ENCODE peak calls at places on chromosomes 4 and X, in four cellular contexts. S is RKO, R is AG04450, B is AG09319. F is an unnamed sample.

GRCh38 chrX:72003811-72004750 is 93.4 kb downstream of the NHSL2 start:
- DNase-seq in S (no peak), B (peak; percentile 53), R (no peak), F (no peak)

GRCh38 chrX:66756717-66757116 is 117.8 kb upstream of the EDA2R start:
- DNase-seq in S (no peak), B (no peak), R (no peak), F (no peak)

GRCh38 chr4:108950158-108950915 is 187.5 kb upstream of the ETNPPL start:
- DNase-seq in B (no peak), R (no peak), S (no peak), F (no peak)

GRCh38 chrX:77398341-77398740 is 48.8 kb upstream of the FGF16 start:
- DNase-seq in B (no peak), R (no peak), S (no peak), F (no peak)

GRCh38 chr4:96052827-96053226 is 212.9 kb downstream of the PDHA2 start:
- DNase-seq in R (no peak), S (no peak), B (no peak), F (no peak)

GRCh38 chr4:96103086-96103485 is 263.2 kb downstream of the PDHA2 start:
- DNase-seq in S (no peak), R (no peak), B (no peak), F (no peak)

GRCh38 chr4:167168611-167169010 is 65.7 kb downstream of the SPOCK3 start:
- DNase-seq in S (no peak), B (no peak), R (no peak), F (no peak)

GRCh38 chrX:40174594-40175415 is 77.0 kb upstream of the BCOR start:
- DNase-seq in B (no peak), S (peak; percentile 59), R (no peak), F (no peak)

GRCh38 chrX:150363561-150364346 is 637 bp downstream of the MAMLD1 start:
- DNase-seq in B (no peak), S (peak; percentile 14), R (no peak), F (no peak)

GRCh38 chr4:72394264-72394663 is 174.8 kb downstream of the ADAMTS3 start:
- DNase-seq in S (no peak), R (no peak), B (no peak), F (no peak)

GRCh38 chrX:131217878-131218486 is 71.1 kb downstream of the IGSF1 start:
- DNase-seq in R (no peak), S (no peak), B (no peak), F (no peak)

GRCh38 chr4:90715242-90715641 is 588.0 kb downstream of the CCSER1 start:
- DNase-seq in B (no peak), S (no peak), R (no peak), F (no peak)

GRCh38 chr4:62683799-62684566 is 1483.9 kb downstream of the ADGRL3 start:
- DNase-seq in S (no peak), R (no peak), B (no peak), F (no peak)

GRCh38 chr4:168441412-168441811 is 38.9 kb downstream of the DDX60L start:
- DNase-seq in B (no peak), S (no peak), R (no peak), F (no peak)

GRCh38 chrX:150767045-150767395 is 73.8 kb downstream of the MTMR1 start:
- DNase-seq in R (no peak), B (no peak), S (no peak), F (no peak)

GRCh38 chr4:1674682-1675081 is 9.4 kb downstream of the FAM53A start:
- DNase-seq in R (no peak), B (no peak), S (no peak), F (no peak)

GRCh38 chr4:151606061-151606460 is 154.7 kb downstream of the GATB start:
- DNase-seq in S (no peak), R (no peak), B (no peak), F (no peak)

GRCh38 chr4:10582059-10582686 is 102.4 kb downstream of the CLNK start:
- DNase-seq in S (peak; percentile 29), R (peak; percentile 23), B (no peak), F (no peak)

GRCh38 chrX:95325185-95325584 is 1359.5 kb upstream of the DIAPH2 start:
- DNase-seq in B (no peak), R (no peak), S (no peak), F (no peak)

GRCh38 chrX:46876901-46877300 is 35.3 kb upstream of the JADE3 start:
- DNase-seq in B (no peak), R (no peak), S (no peak), F (no peak)

GRCh38 chrX:11386001-11386523 is 92.8 kb downstream of the AMELX start:
- DNase-seq in S (no peak), B (peak; percentile 31), R (peak; percentile 26), F (no peak)